ENCODE peak calls at places on chromosomes 3 and 15, in nine cellular contexts. F is GM23248; V is AG04450; B is PC-3; A is stimulated activated CD4-positive, alpha-beta T cell treated with anti-CD3 and anti-CD28 coated beads, Interleukin-4, amount 100 ng/mL, for 1 hour; Q is islet precursor cell; E is GM03348; N is adrenal gland; M is T-helper 17 cell. O is an unnamed sample.

GRCh38 chr15:51243774-51244173 is 94.6 kb downstream of the CYP19A1 start:
- DNase-seq in F (peak), V (no peak), B (peak), A (no peak), Q (no peak), E (no peak), N (no peak), M (no peak), O (no peak)

GRCh38 chr15:58980351-58980939 is 7.0 kb upstream of the RNF111 start:
- DNase-seq in F (peak), V (no peak), B (peak), A (no peak), Q (no peak), E (peak), N (no peak), M (no peak), O (no peak)

GRCh38 chr3:172107403-172107802 is 68.0 kb downstream of the FNDC3B start:
- DNase-seq in F (peak), V (no peak), B (no peak), A (peak), Q (no peak), E (peak), N (no peak), M (no peak), O (peak)

GRCh38 chr3:66255865-66256264 is 35.1 kb downstream of the SLC25A26 start:
- DNase-seq in F (no peak), V (no peak), B (no peak), A (no peak), Q (no peak), E (no peak), N (no peak), M (no peak), O (no peak)

GRCh38 chr3:43178891-43179366 is 73.0 kb upstream of the POMGNT2 start:
- DNase-seq in F (peak), V (no peak), B (peak), A (no peak), Q (no peak), E (no peak), N (no peak), M (no peak), O (no peak)

GRCh38 chr3:38587548-38588131 is 61.8 kb downstream of the SCN5A start:
- DNase-seq in F (no peak), V (no peak), B (no peak), A (no peak), Q (peak), E (no peak), N (no peak), M (no peak), O (no peak)

GRCh38 chr15:98421419-98422085 is 226.8 kb upstream of the IGF1R start:
- DNase-seq in F (peak), V (no peak), B (peak), A (peak), Q (peak), E (peak), N (peak), M (peak), O (peak)

GRCh38 chr3:193008654-193009053 is 91.0 kb upstream of the MB21D2 start:
- DNase-seq in F (no peak), V (no peak), B (no peak), A (no peak), Q (no peak), E (no peak), N (no peak), M (no peak), O (no peak)

GRCh38 chr15:44541282-44541958 is 4.5 kb downstream of the EIF3J start:
- DNase-seq in F (peak), V (peak), B (peak), A (no peak), Q (no peak), E (peak), N (no peak), M (no peak), O (no peak)

GRCh38 chr3:17094551-17094950 is 209.8 kb downstream of the PLCL2 start:
- DNase-seq in F (no peak), V (no peak), B (no peak), A (no peak), Q (peak), E (no peak), N (no peak), M (no peak), O (no peak)

GRCh38 chr3:121869731-121870130 is 24.5 kb upstream of the SLC15A2 start:
- DNase-seq in F (no peak), V (no peak), B (no peak), A (no peak), Q (no peak), E (no peak), N (no peak), M (no peak), O (no peak)

GRCh38 chr15:94097567-94097966 is 133.8 kb upstream of the MCTP2 start:
- DNase-seq in F (peak), V (no peak), B (peak), A (no peak), Q (no peak), E (peak), N (no peak), M (no peak), O (no peak)

GRCh38 chr3:11718582-11719405 is 75.1 kb upstream of the VGLL4 start:
- DNase-seq in F (peak), V (no peak), B (peak), A (peak), Q (peak), E (peak), N (peak), M (no peak), O (peak)

GRCh38 chr3:169847896-169848295 is 21.8 kb downstream of the LRRC31 start:
- DNase-seq in F (no peak), V (no peak), B (no peak), A (no peak), Q (no peak), E (no peak), N (no peak), M (no peak), O (no peak)

GRCh38 chr3:4824948-4825325 is 154.3 kb upstream of the BHLHE40 start:
- DNase-seq in F (peak), V (no peak), B (peak), A (no peak), Q (peak), E (peak), N (no peak), M (no peak), O (no peak)

O was measured in Peyer's patch.